ENCODE peak calls at places on chromosomes 13 and 19, in six cellular contexts. H is suprapubic skin, U is heart right ventricle, N is ovary, X is mammary epithelial cell, E is GM23248. F is an unnamed sample. For H3K36me3 and H3K27me3, the result is how much of the 10 kb centered on the place peaks cover.

GRCh38 chr19:12034610-12035009 is 869 bp downstream of the ZNF433 start:
- DNase-seq in U (no peak), N (no peak), H (no peak), E (peak), X (no peak), F (no peak)

GRCh38 chr19:10961763-10962536 is 1.1 kb downstream of the SMARCA4 start:
- DNase-seq in X (no peak), H (no peak), E (peak), U (no peak), N (no peak), F (no peak)

GRCh38 chr19:29542776-29543175 is 17.0 kb downstream of the VSTM2B start:
- DNase-seq in E (no peak), H (no peak), X (no peak), N (no peak), U (no peak), F (no peak)

GRCh38 chr19:585551-586110 is 4.0 kb upstream of the HCN2 start:
- DNase-seq in E (peak), N (no peak), H (no peak), X (no peak), U (no peak), F (no peak)

GRCh38 chr19:9961103-9961502 is 24.8 kb upstream of the OLFM2 start:
- DNase-seq in N (no peak), X (no peak), U (no peak), E (no peak), H (no peak), F (no peak)

GRCh38 chr13:106597190-106597589 is 29.3 kb upstream of the ARGLU1 start:
- DNase-seq in X (no peak), E (peak), U (peak), H (no peak), N (no peak), F (no peak)

GRCh38 chr13:40072663-40073120 is 417.2 kb downstream of the COG6 start:
- DNase-seq in X (no peak), U (no peak), N (no peak), H (no peak), E (no peak), F (no peak)

GRCh38 chr13:85864963-85865530 is 65.8 kb upstream of the SLITRK6 start:
- DNase-seq in E (peak), H (no peak), U (no peak), X (peak), N (no peak), F (no peak)

GRCh38 chr19:43690444-43690843 is 20.5 kb upstream of the PLAUR start:
- DNase-seq in U (no peak), N (no peak), X (no peak), H (no peak), E (no peak), F (no peak)

GRCh38 chr13:77345150-77345780 is 18.4 kb upstream of the MYCBP2 start:
- DNase-seq in E (no peak), N (no peak), H (no peak), U (no peak), X (no peak), F (no peak)

GRCh38 chr19:45153339-45154063 is 7.3 kb downstream of the NKPD1 start:
- DNase-seq in E (peak), U (peak), X (no peak), N (peak), H (no peak), F (no peak)

GRCh38 chr13:105920375-105920774 is 615.1 kb downstream of the EFNB2 start:
- DNase-seq in E (peak), H (no peak), N (no peak), X (peak), U (no peak), F (peak)

GRCh38 chr19:48970923-48971395 is 5.8 kb downstream of the FTL start:
- DNase-seq in U (peak), E (peak), N (peak), H (no peak), X (no peak), F (no peak)

GRCh38 chr13:92259523-92259922 is 861.1 kb downstream of the GPC5 start:
- DNase-seq in N (no peak), X (peak), E (no peak), H (no peak), U (no peak), F (no peak)
- H3K36me3 ChIP-seq in N (under half), X (under half), E (under half), H (under half), U (under half), F (under half)

GRCh38 chr19:40282209-40282580 is 3.0 kb downstream of the AKT2 start:
- DNase-seq in E (no peak), U (no peak), X (no peak), H (no peak), N (no peak), F (no peak)
- H3K4me3 ChIP-seq in E (no peak), U (no peak), X (no peak), H (no peak), N (no peak), F (no peak)

GRCh38 chr19:33724723-33725060 is 72.0 kb upstream of the KCTD15 start:
- DNase-seq in X (no peak), H (no peak), N (no peak), E (no peak), U (no peak), F (no peak)

GRCh38 chr19:33724021-33724722 is 72.5 kb upstream of the KCTD15 start:
- DNase-seq in X (no peak), H (no peak), E (no peak), U (no peak), N (no peak), F (no peak)

GRCh38 chr19:33722456-33723239 is 74.0 kb upstream of the KCTD15 start:
- DNase-seq in E (no peak), U (no peak), X (no peak), N (no peak), H (no peak), F (no peak)

GRCh38 chr19:33721735-33722297 is 74.9 kb upstream of the KCTD15 start:
- DNase-seq in N (no peak), U (no peak), E (no peak), X (no peak), H (no peak), F (no peak)

DNA sequence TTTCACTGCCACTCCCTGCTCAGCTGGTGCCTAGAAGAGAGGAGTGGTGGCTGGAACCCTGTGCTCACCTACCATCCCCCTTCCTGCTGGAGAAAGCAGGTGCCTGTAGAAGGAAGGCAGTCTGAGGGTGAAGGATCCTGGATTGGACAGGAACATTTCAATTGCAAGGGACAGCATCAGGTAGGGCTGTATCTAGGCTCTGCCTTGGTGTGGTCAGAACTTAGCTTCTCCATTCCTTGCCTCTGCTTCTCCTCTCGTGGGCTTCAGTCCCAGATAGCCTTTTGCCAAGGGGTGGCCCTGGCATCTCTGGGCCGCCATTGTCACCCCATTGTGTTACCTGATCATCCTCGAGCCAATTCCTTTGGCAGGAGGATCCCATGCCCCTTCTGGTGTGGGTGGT is 73.2 kb upstream of the KCTD15 start:
- DNase-seq in X (no peak), E (no peak), N (no peak), H (no peak), U (no peak), F (no peak)
- H3K27me3 ChIP-seq in X (under half), E (under half), N (under half), H (under half), U (under half), F (under half)

DNA sequence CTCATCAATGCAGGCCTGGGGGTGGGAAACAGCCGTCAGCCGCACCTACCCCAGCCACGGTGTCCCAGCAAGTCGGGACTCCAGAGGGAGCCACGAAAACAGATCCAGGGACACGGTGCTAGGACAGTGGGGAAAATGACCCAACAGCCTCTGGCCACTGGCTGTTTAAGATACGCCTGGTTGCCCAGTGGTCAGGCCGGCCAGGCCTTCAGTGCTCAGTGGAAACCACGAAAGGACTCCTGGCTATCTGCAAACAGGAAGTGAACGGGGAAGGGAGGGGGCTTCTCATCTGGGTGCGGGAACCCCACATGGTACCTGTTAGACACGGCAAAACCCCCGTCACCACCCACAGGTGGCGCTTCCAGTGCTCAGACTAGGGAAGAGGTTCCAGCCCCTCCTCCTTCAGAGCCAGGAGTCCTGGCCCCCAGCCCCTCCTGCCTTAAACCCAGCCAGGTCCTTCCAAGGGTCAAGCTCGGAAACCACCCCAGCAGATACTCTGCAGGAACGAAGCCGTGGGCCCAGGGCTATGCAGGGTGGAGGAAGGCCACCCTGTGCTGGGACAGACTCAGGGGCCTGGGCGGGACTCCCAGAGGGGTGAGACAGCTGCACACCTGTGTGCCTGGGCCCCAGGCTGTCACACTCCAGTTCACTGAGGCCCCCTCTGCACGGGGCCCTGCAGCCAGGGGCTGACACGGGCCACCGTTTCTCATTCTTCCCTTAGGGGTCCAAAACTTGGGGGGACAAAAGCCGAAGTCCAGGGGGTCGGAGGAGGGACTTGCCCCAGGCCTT is 4.5 kb downstream of the PPP1R12C start:
- DNase-seq in H (no peak), E (no peak), N (no peak), X (no peak), U (no peak), F (no peak)
- H3K36me3 ChIP-seq in H (under half), E (under half), N (under half), X (under half), U (under half), F (under half)

DNA sequence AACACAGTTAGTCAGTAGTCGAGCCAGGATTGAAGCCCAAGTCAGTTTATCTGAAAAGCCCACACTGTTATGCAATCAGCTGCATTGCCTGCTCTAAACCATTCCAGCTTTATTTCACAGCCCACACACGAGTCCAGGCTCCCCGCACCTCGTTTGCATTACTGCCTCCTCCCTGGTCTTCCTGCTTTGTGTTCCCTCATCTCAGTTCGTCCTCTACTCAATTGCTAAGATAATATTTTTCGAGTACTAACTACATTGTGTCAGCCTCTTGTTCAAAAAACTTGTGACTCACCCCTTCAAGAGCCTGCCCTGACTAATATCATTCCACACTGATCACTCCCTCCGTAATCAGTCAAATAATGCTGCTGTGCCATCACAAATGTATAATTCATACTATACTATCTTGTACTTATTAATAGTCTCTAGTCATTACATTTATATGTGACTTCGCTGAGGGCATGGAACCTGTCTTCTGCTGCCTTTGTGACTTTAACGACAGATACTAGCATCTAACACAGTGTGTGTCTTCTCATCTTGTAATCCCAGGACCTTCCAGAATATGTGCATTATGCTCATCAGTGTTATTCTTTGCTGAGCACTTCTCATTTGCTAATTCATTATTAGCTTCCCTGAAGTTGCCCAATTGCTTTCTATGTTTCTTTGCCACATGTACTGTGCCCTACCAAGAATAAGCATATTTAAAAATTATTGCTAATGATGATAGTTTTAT is 26.2 kb upstream of the WDFY2 start:
- DNase-seq in X (peak), E (peak), U (no peak), N (no peak), H (no peak), F (peak)
- H3K4me3 ChIP-seq in X (peak), E (peak), U (no peak), N (no peak), H (no peak), F (no peak)

GRCh38 chr13:27788271-27788670 is 4.0 kb upstream of the GSX1 start:
- DNase-seq in N (no peak), X (no peak), H (no peak), E (no peak), U (no peak), F (no peak)
- H3K27me3 ChIP-seq in N (under half), X (under half), H (half or more), E (half or more), U (half or more), F (half or more)

GRCh38 chr13:27341616-27342015 is 71.0 kb downstream of the RASL11A start:
- DNase-seq in X (no peak), U (no peak), E (no peak), H (no peak), N (no peak), F (no peak)
- H3K36me3 ChIP-seq in X (under half), U (under half), E (under half), H (under half), N (under half), F (under half)

F was measured in MG63.